ENCODE peak calls at places on chromosomes 7 and 10, in six cellular contexts. T is esophagus squamous epithelium, R is fibroblast of mammary gland, Z is endodermal cell, X is tibial nerve, L is OCI-LY7. W is an unnamed sample.

GRCh38 chr10:113539789-113540188 is 13.1 kb upstream of the HABP2 start:
- DNase-seq in T (no peak), R (peak; percentile 68), Z (peak; percentile 59), X (peak; percentile 10), L (no peak), W (peak; percentile 57)

GRCh38 chr7:73893342-73894101 is 32.6 kb downstream of the TMEM270 start:
- DNase-seq in T (no peak), R (peak; percentile 46), Z (no peak), X (no peak), L (no peak), W (peak; percentile 45)

GRCh38 chr10:112526130-112526529 is 79.1 kb downstream of the VTI1A start:
- DNase-seq in T (no peak), R (peak; percentile 34), Z (no peak), X (no peak), L (no peak), W (peak; percentile 25)

GRCh38 chr10:43254199-43254730 is 12.6 kb downstream of the RASGEF1A start:
- DNase-seq in T (no peak), R (no peak), Z (no peak), X (no peak), L (no peak), W (no peak)

GRCh38 chr7:151372612-151373265 is 31.1 kb downstream of the NUB1 start:
- DNase-seq in T (no peak), R (no peak), Z (peak; percentile 75), X (no peak), L (no peak), W (no peak)

GRCh38 chr10:53123311-53123710 is 350.7 kb upstream of the MBL2 start:
- DNase-seq in T (no peak), R (no peak), Z (no peak), X (no peak), L (no peak), W (no peak)

GRCh38 chr7:83976302-83976701 is 218.3 kb downstream of the SEMA3A start:
- DNase-seq in T (no peak), R (peak; percentile 51), Z (no peak), X (peak; percentile 48), L (peak; percentile 36), W (no peak)

GRCh38 chr7:112452102-112452888 is 2.0 kb downstream of the IFRD1 start:
- DNase-seq in T (no peak), R (peak; percentile 67), Z (peak; percentile 73), X (peak; percentile 79), L (peak; percentile 60), W (peak; percentile 40)

GRCh38 chr7:139850906-139851305 is 21.8 kb downstream of the TBXAS1 start:
- DNase-seq in T (no peak), R (no peak), Z (no peak), X (no peak), L (no peak), W (no peak)

GRCh38 chr7:2811476-2812118 is 32.5 kb downstream of the GNA12 start:
- DNase-seq in T (no peak), R (peak; percentile 56), Z (peak; percentile 39), X (no peak), L (no peak), W (no peak)

GRCh38 chr7:38820571-38820970 is 88.4 kb downstream of the VPS41 start:
- DNase-seq in T (no peak), R (no peak), Z (no peak), X (no peak), L (no peak), W (no peak)

GRCh38 chr7:103851357-103851756 is 138.1 kb downstream of the RELN start:
- DNase-seq in T (no peak), R (peak; percentile 51), Z (peak; percentile 47), X (no peak), L (no peak), W (peak; percentile 3)

GRCh38 chr7:105853931-105854419 is 22.4 kb downstream of the ATXN7L1 start:
- DNase-seq in T (no peak), R (peak; percentile 52), Z (no peak), X (no peak), L (no peak), W (no peak)

GRCh38 chr7:66528652-66529051 is 100.0 kb upstream of the KCTD7 start:
- DNase-seq in T (no peak), R (no peak), Z (no peak), X (no peak), L (no peak), W (no peak)

GRCh38 chr7:44046321-44047061 is 2.0 kb downstream of the DBNL start:
- DNase-seq in T (no peak), R (no peak), Z (peak; percentile 13), X (no peak), L (peak; percentile 87), W (no peak)

GRCh38 chr10:3452234-3452633 is 279.7 kb upstream of the PITRM1 start:
- DNase-seq in T (no peak), R (peak; percentile 97), Z (peak; percentile 56), X (no peak), L (no peak), W (peak; percentile 98)

GRCh38 chr10:17470246-17470645 is 15.9 kb upstream of the ST8SIA6 start:
- DNase-seq in T (no peak), R (no peak), Z (no peak), X (no peak), L (no peak), W (no peak)

GRCh38 chr10:117449636-117450035 is 74.4 kb upstream of the PDZD8 start:
- DNase-seq in T (no peak), R (no peak), Z (peak; percentile 61), X (no peak), L (no peak), W (no peak)
- TF ChIP-seq CTCF in T (no peak), R (peak; percentile 36), Z (peak; percentile 58), X (no peak), L (peak; percentile 27), W (no peak)

DNA sequence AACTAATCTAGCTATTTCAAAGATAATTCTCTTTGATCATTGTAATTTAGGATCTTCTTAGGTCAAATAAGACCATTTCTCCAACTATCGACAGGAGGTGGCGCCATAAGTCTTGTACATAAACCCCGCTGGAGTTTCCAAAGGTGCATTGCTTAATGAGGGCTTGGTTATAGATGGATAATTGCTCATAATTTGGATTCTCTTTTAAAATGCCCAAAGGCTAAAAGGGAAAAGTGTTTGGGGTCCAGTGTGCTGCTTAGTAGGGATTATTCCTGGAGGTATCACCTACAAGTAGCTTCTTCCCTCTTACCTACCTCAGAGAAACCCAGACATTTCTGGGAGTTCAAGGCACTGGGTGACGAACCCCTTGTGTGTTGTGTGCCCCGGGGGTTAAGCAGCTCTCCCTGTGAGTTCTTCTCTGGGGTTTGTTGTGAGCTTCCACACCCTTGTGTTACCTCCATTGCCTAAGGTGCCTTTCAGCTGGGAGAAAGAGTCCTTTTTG is 75.2 kb downstream of the PAXIP1 start:
- DNase-seq in T (peak; percentile 35), R (peak; percentile 92), Z (peak; percentile 86), X (peak; percentile 98), L (peak; percentile 91), W (peak; percentile 73)
- H3K4me3 ChIP-seq in T (peak overlapping the region; percentile 54), R (peak overlapping the region; percentile 77), Z (no peak overlapping the region), X (peak overlapping the region; percentile 56), L (peak overlapping the region; percentile 76), W (peak overlapping the region; percentile 46)

GRCh38 chr7:18145160-18145559 is 117.5 kb upstream of the PRPS1L1 start:
- DNase-seq in T (no peak), R (no peak), Z (no peak), X (no peak), L (no peak), W (no peak)

GRCh38 chr7:18144171-18144570 is 116.5 kb upstream of the PRPS1L1 start:
- DNase-seq in T (no peak), R (no peak), Z (no peak), X (no peak), L (no peak), W (no peak)

DNA sequence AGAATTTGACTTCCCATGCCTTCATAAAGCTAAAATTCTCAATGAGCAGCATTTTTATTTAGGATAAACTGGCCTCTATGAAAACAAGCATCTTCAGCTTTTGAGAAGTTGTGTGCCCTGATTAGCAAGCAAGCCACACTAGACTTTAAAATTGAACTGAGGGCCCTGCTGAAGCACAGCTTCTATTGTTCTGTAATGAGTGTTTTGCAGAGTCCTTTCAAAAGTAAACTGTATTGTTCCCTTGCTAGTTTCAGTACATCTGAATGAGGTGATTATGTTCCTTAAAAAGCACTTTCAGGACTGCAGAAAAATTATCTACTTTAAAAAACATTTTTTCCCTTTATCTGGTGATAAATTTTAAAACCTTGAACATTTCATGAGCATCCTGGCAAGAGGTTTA is 113.3 kb upstream of the PRPS1L1 start:
- DNase-seq in T (no peak), R (no peak), Z (no peak), X (no peak), L (no peak), W (no peak)
- TF ChIP-seq CTCF in T (no peak), R (no peak), Z (no peak), X (no peak), L (no peak), W (no peak)

GRCh38 chr7:100866721-100867039 is 507 bp upstream of the TRIP6 start:
- DNase-seq in T (no peak), R (no peak), Z (no peak), X (no peak), L (no peak), W (no peak)
- H3K4me3 ChIP-seq in T (peak overlapping the region; percentile 87), R (peak overlapping the region; percentile 88), Z (peak overlapping the region; percentile 92), X (peak overlapping the region; percentile 83), L (no peak overlapping the region), W (peak overlapping the region; percentile 85)

W was measured in astrocyte.